ENCODE peak calls at places on chromosomes 3 and 15, in seven cellular contexts. W is amygdala; U is AG04449; N is NCI-H1105; D is NAMALWA; X is epithelial cell of esophagus; G is naive thymus-derived CD8-positive, alpha-beta T cell. F is an unnamed sample.

GRCh38 chr15:51869074-51869425 is 39.6 kb downstream of the TMOD3 start:
- DNase-seq in W (no peak), U (peak; percentile 63), N (no peak), D (no peak), X (peak; percentile 83), G (no peak), F (no peak)

GRCh38 chr15:72217216-72217615 is 13.8 kb downstream of the PKM start:
- DNase-seq in W (no peak), U (no peak), N (no peak), D (no peak), X (no peak), G (no peak), F (no peak)

GRCh38 chr3:52527732-52528595 is 5.7 kb downstream of the NT5DC2 start:
- DNase-seq in W (no peak), U (no peak), N (no peak), D (no peak), X (no peak), G (no peak), F (no peak)

GRCh38 chr3:24678441-24678865 is 183.8 kb upstream of the THRB start:
- DNase-seq in W (no peak), U (no peak), N (no peak), D (no peak), X (peak; percentile 89), G (no peak), F (peak; percentile 73)

GRCh38 chr15:85100186-85100937 is 118.7 kb downstream of the PDE8A start:
- DNase-seq in W (no peak), U (no peak), N (no peak), D (peak; percentile 15), X (peak; percentile 26), G (no peak), F (no peak)

GRCh38 chr3:102255736-102256135 is 179.1 kb upstream of the ZPLD1 start:
- DNase-seq in W (no peak), U (no peak), N (no peak), D (no peak), X (peak; percentile 57), G (no peak), F (no peak)

GRCh38 chr15:25563571-25563970 is 124.7 kb upstream of the UBE3A start:
- DNase-seq in W (no peak), U (no peak), N (no peak), D (no peak), X (no peak), G (no peak), F (no peak)

GRCh38 chr15:41820791-41821423 is 7.0 kb upstream of the JMJD7 start:
- DNase-seq in W (no peak), U (no peak), N (no peak), D (no peak), X (no peak), G (no peak), F (no peak)

GRCh38 chr3:127750226-127751031 is 71.9 kb downstream of the MGLL start:
- DNase-seq in W (no peak), U (peak; percentile 76), N (no peak), D (peak; percentile 49), X (peak; percentile 93), G (no peak), F (no peak)

GRCh38 chr3:112647122-112647521 is 6.2 kb upstream of the CCDC80 start:
- DNase-seq in W (no peak), U (peak; percentile 86), N (no peak), D (no peak), X (peak; percentile 86), G (no peak), F (peak; percentile 92)

GRCh38 chr3:79657076-79657475 is 110.7 kb downstream of the ROBO1 start:
- DNase-seq in W (no peak), U (no peak), N (no peak), D (no peak), X (no peak), G (no peak), F (no peak)

GRCh38 chr3:195095035-195095703 is 175.8 kb downstream of the XXYLT1 start:
- DNase-seq in W (no peak), U (no peak), N (no peak), D (peak; percentile 90), X (no peak), G (no peak), F (peak; percentile 82)

GRCh38 chr15:51931638-51932037 is 39.9 kb downstream of the LEO1 start:
- DNase-seq in W (no peak), U (no peak), N (no peak), D (no peak), X (peak; percentile 85), G (no peak), F (peak; percentile 60)

GRCh38 chr15:55588818-55589122 is 625 bp upstream of the PYGO1 start:
- DNase-seq in W (no peak), U (no peak), N (no peak), D (no peak), X (no peak), G (no peak), F (no peak)

GRCh38 chr15:74179983-74180688 is 6.6 kb downstream of the ISLR start:
- DNase-seq in W (no peak), U (no peak), N (no peak), D (no peak), X (no peak), G (no peak), F (no peak)

GRCh38 chr3:114019486-114019885 is 36.8 kb downstream of the CCDC191 start:
- DNase-seq in W (no peak), U (no peak), N (no peak), D (no peak), X (no peak), G (no peak), F (no peak)

GRCh38 chr15:92663250-92663951 is 7.8 kb upstream of the FAM174B start:
- DNase-seq in W (no peak), U (no peak), N (no peak), D (no peak), X (no peak), G (no peak), F (no peak)

GRCh38 chr3:14536055-14536815 is 3.9 kb downstream of the GRIP2 start:
- DNase-seq in W (no peak), U (no peak), N (no peak), D (no peak), X (no peak), G (no peak), F (no peak)

GRCh38 chr15:101198820-101199219 is 53.0 kb downstream of the CHSY1 start:
- DNase-seq in W (no peak), U (no peak), N (no peak), D (peak; percentile 14), X (no peak), G (no peak), F (no peak)

GRCh38 chr15:93418566-93418965 is 329.6 kb upstream of the RGMA start:
- DNase-seq in W (no peak), U (no peak), N (no peak), D (no peak), X (no peak), G (no peak), F (no peak)

GRCh38 chr3:90015688-90016356 is 908.4 kb downstream of the EPHA3 start:
- DNase-seq in W (no peak), U (peak; percentile 38), N (no peak), D (no peak), X (peak; percentile 60), G (no peak), F (peak; percentile 87)

GRCh38 chr15:69462030-69462492 is 9.4 kb downstream of the RPLP1 start:
- DNase-seq in W (no peak), U (no peak), N (peak; percentile 32), D (no peak), X (no peak), G (no peak), F (peak; percentile 50)

GRCh38 chr3:177932750-177933660 is 603.2 kb upstream of the KCNMB2 start:
- DNase-seq in W (no peak), U (no peak), N (no peak), D (no peak), X (no peak), G (no peak), F (no peak)

F was measured in islet precursor cell.